ENCODE peak calls at places on chromosomes 2 and 18, in nine cellular contexts. G, Q, M, T, S, K, A, B and X are unnamed samples.

GRCh38 chr2:133787207-133787606 is 218.9 kb upstream of the NCKAP5 start:
- DNase-seq in B (no peak), K (peak; percentile 77), S (no peak), G (no peak), Q (no peak), M (no peak), A (no peak), T (no peak), X (no peak)

GRCh38 chr2:239443666-239444567 is 43.1 kb upstream of the HDAC4 start:
- DNase-seq in T (no peak), G (no peak), A (no peak), B (no peak), Q (no peak), K (peak; percentile 2), M (no peak), S (no peak), X (no peak)

GRCh38 chr18:6543330-6543908 is 128.7 kb upstream of the L3MBTL4 start:
- DNase-seq in S (no peak), Q (no peak), M (no peak), K (peak; percentile 55), T (no peak), A (peak; percentile 12), G (no peak), B (peak; percentile 5), X (no peak)

GRCh38 chr18:58581265-58581664 is 47.6 kb downstream of the ALPK2 start:
- DNase-seq in T (no peak), B (no peak), Q (no peak), S (no peak), K (peak; percentile 92), A (peak; percentile 73), G (no peak), M (no peak), X (no peak)

GRCh38 chr18:26089247-26090129 is 925 bp downstream of the SS18 start:
- DNase-seq in G (no peak), S (no peak), T (no peak), K (peak; percentile 49), A (peak; percentile 35), Q (peak; percentile 38), M (no peak), B (peak; percentile 84), X (no peak)

GRCh38 chr2:136423516-136423996 is 305.6 kb upstream of the CXCR4 start:
- DNase-seq in B (peak; percentile 74), G (peak; percentile 64), T (peak; percentile 77), M (peak; percentile 21), K (peak; percentile 47), Q (peak; percentile 86), A (peak; percentile 69), S (peak; percentile 65), X (peak; percentile 49)

GRCh38 chr2:97992836-97993825 is 2.6 kb downstream of the TMEM131 start:
- DNase-seq in S (no peak), G (no peak), A (no peak), T (no peak), M (no peak), B (no peak), Q (no peak), K (peak; percentile 15), X (no peak)

GRCh38 chr2:236806133-236806532 is 236.5 kb downstream of the ACKR3 start:
- DNase-seq in Q (no peak), A (no peak), K (no peak), S (no peak), G (no peak), B (no peak), T (no peak), M (no peak), X (no peak)

GRCh38 chr2:18153741-18154140 is 275.3 kb downstream of the KCNS3 start:
- DNase-seq in A (no peak), S (no peak), M (no peak), G (no peak), K (no peak), Q (no peak), T (no peak), B (no peak), X (no peak)

GRCh38 chr18:49055787-49056186 is 105.0 kb upstream of the SMAD7 start:
- DNase-seq in B (no peak), A (no peak), Q (peak; percentile 28), S (peak; percentile 34), M (peak; percentile 34), K (peak; percentile 94), T (peak; percentile 81), G (peak; percentile 16), X (peak; percentile 70)

GRCh38 chr18:56199580-56200320 is 438.6 kb downstream of the TXNL1 start:
- DNase-seq in S (no peak), T (no peak), G (no peak), Q (no peak), M (no peak), A (no peak), B (no peak), K (no peak), X (no peak)

GRCh38 chr2:148528356-148529064 is 116.0 kb upstream of the EPC2 start:
- DNase-seq in B (no peak), G (no peak), K (no peak), A (no peak), S (no peak), Q (no peak), T (no peak), M (no peak), X (no peak)

DNA sequence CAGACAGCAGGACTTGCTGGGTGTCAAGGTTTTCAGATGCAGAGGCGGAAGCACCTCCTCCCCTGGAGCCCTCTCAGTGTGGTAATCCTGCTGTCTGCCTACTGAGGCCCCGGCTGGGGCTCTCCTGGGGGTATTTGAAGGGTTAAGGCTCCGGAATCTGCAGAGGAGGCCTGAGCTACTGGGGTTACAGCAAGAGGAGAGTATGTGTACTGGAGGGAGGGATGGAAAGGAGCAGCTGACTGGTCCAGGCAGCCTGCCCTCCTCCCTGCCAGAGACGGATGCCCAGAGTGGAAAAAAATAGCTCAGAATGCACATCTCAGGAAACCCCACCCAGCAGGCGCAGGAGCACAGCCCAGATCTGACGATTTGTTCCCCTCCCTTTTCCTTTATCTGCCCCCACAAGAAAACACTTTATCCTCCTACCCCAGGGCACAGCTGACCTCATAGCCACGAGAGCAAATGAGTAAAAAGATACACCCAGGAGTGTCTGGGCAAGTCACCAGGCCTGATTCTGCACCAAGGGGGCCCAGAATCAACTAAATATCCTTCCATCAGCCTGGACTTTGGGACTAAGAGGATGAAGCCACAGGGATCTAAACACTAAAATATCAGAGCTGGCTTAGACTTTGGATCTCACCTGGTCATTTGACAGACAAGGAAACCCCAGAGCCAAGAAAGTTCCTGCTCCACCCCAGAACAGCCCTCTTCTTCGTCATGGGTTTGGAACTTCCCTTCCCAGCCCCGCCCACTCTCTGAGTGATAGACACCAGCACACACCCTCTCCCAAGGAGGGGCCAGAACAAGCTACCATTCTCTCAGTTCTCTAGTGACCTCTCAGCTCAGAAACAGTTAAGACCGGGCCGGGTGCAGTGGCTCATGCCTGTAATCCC is 5.5 kb downstream of the TMBIM1 start:
- DNase-seq in G (peak; percentile 86), A (peak; percentile 91), Q (peak; percentile 93), M (peak; percentile 96), B (peak; percentile 99), K (peak; percentile 94), T (peak; percentile 97), S (peak; percentile 67), X (peak; percentile 96)
- TF ChIP-seq POLR2A in G (peak; percentile 29), A (no peak), Q (no peak), M (peak; percentile 41), B (peak; percentile 85), K (no peak), T (peak; percentile 66), S (peak; percentile 52), X (no peak)

DNA sequence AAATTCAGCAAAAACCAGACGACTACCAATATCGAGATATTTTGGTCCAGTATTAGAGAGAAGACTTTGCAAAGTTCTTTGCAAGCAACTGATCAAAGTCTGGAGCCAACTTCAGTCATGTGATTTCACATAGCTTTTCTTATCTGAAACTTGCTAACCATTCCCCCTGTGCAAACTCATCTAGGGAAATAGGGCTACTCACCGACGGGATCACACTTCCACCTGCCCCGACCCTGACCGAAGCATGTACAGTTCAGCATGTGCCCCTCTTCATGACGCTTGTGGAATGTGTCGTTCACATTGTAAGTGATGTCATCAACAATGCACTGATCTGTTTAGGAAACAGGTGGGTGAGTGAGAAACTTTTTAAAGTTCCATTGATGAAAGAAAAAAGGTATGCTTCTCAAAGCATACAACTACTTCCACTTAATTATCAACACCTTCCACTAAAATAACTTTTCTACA is 15.4 kb downstream of the FN1 start:
- DNase-seq in K (no peak), A (no peak), B (no peak), Q (no peak), M (no peak), S (no peak), T (no peak), G (no peak), X (no peak)
- TF ChIP-seq POLR2A in K (no peak), A (no peak), B (no peak), Q (no peak), M (no peak), S (no peak), T (no peak), G (no peak), X (no peak)

DNA sequence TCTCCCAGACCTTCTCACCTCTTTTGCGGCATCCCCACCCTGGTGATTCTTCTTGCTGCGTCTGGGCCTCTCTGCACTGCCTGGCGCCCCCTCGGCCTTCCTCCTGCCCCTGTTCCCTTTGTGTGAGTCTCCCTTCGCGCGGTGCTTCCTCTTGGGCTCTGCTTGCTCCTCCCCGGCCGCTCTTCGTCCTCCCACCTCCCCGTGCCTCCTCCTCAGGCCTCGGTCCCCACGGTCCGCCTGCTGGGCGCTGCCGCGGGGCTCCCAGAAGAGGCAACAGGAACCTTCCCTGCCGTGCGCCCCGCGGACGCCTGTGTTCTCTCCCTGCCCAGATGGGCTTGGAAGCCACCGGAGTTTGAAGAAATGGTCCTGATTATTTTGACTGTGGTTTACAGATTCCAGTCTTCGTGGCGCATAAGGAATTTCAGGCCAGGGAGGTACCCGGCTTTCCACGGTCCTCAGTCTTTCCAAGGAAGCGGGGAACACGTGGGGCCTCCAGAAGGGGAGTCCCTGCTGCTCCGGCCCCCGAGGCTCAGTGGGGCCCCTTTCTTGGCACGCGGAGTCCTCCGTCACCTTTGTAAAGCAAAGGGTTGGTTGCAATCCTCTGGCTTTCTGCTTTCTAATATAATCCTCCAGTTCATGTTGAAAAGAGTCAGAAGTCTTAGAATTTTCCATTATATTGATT is 13.1 kb downstream of the RNU2-63P start:
- DNase-seq in K (no peak), T (no peak), M (no peak), Q (no peak), S (no peak), G (no peak), A (no peak), B (no peak), X (no peak)
- TF ChIP-seq POLR2A in K (no peak), T (no peak), M (no peak), Q (no peak), S (no peak), G (no peak), A (no peak), B (no peak), X (no peak)

DNA sequence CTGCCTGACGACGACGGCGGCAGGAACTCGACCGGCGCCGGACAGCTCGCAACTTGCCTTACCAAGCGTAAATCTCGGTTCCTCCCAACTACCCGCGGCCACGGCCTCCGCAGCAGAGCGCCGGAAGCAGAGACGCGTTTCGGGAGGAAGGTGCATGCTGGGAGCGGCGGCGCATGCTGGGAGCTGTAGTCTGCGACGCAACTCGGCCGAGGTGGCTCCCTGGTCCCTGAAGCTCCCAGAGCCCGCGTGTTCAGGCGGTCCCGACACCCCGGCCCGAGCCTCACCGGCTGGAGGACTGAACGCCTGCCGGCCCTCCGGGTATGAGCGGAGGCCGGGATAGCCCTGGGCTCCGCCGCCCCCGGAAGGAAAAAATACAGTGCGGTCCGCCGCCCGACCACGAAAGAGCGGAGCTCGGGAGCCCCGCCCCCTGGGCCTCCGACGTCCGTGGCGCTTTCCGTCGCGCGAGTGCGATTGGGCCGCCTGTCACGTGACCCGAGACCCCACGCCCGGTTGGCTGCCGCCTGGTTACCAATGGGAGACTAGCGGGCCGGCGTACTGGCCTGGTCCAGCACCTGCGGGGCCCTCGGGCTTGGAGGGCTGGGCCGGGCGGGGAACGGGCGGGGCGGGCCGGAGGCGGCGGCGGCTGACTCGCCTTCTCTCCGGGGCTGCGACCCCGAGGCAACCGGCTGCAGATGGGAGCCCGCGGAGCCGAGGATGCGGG is at the start of gene CAPN10:
- DNase-seq in K (peak; percentile 92), T (peak; percentile 99), G (peak; percentile 99), Q (peak; percentile 98), S (peak; percentile 97), B (peak; percentile 95), M (peak; percentile 97), A (peak; percentile 95), X (peak; percentile 99)
- TF ChIP-seq POLR2A in K (peak; percentile 82), T (peak; percentile 78), G (peak; percentile 71), Q (no peak), S (peak; percentile 91), B (peak; percentile 81), M (peak; percentile 61), A (peak; percentile 61), X (no peak)